ENCODE peak calls at places on chromosomes 5 and 9, in four cellular contexts. One of them, this sample, is unnamed.

GRCh38 chr5:171825046-171825445 is 39.4 kb downstream of the SMIM23 start:
- DNase-seq in left lobe of liver: no peak
- DNase-seq in SJSA1: no peak
- DNase-seq in kidney tubule cell: peak; percentile 85
- DNase-seq in this sample: peak; percentile 3

GRCh38 chr9:32350682-32351081 is 33.8 kb upstream of the ACO1 start:
- DNase-seq in left lobe of liver: no peak
- DNase-seq in SJSA1: no peak
- DNase-seq in kidney tubule cell: peak; percentile 33
- DNase-seq in this sample: peak; percentile 16

GRCh38 chr9:107090218-107090617 is 192.9 kb upstream of the RAD23B start:
- DNase-seq in left lobe of liver: no peak
- DNase-seq in SJSA1: no peak
- DNase-seq in kidney tubule cell: no peak
- DNase-seq in this sample: no peak

GRCh38 chr9:126673689-126674364 is 60.1 kb downstream of the LMX1B start:
- DNase-seq in left lobe of liver: peak; percentile 70
- DNase-seq in SJSA1: no peak
- DNase-seq in kidney tubule cell: no peak
- DNase-seq in this sample: no peak

GRCh38 chr5:53779541-53779981 is 219.1 kb downstream of the NDUFS4 start:
- DNase-seq in left lobe of liver: no peak
- DNase-seq in SJSA1: peak; percentile 89
- DNase-seq in kidney tubule cell: peak; percentile 70
- DNase-seq in this sample: peak; percentile 73

GRCh38 chr5:89303033-89303480 is 420.1 kb upstream of the MEF2C start:
- DNase-seq in left lobe of liver: no peak
- DNase-seq in SJSA1: no peak
- DNase-seq in kidney tubule cell: no peak
- DNase-seq in this sample: no peak

GRCh38 chr9:34079181-34079580 is 30.5 kb upstream of the UBAP2 start:
- DNase-seq in left lobe of liver: no peak
- DNase-seq in SJSA1: no peak
- DNase-seq in kidney tubule cell: peak; percentile 78
- DNase-seq in this sample: no peak

GRCh38 chr5:174425964-174426290 is 298.5 kb upstream of the MSX2 start:
- DNase-seq in left lobe of liver: no peak
- DNase-seq in SJSA1: no peak
- DNase-seq in kidney tubule cell: no peak
- DNase-seq in this sample: no peak

GRCh38 chr5:151615431-151615830 is 24.3 kb upstream of the FAT2 start:
- DNase-seq in left lobe of liver: no peak
- DNase-seq in SJSA1: no peak
- DNase-seq in kidney tubule cell: peak; percentile 79
- DNase-seq in this sample: no peak

GRCh38 chr9:130226112-130226511 is 39.4 kb upstream of the HMCN2 start:
- DNase-seq in left lobe of liver: no peak
- DNase-seq in SJSA1: no peak
- DNase-seq in kidney tubule cell: no peak
- DNase-seq in this sample: no peak

GRCh38 chr9:37801287-37801850 is 772 bp downstream of the DCAF10 start:
- DNase-seq in left lobe of liver: peak; percentile 60
- DNase-seq in SJSA1: no peak
- DNase-seq in kidney tubule cell: peak; percentile 39
- DNase-seq in this sample: peak; percentile 9

GRCh38 chr9:19513671-19514275 is 105.0 kb downstream of the ACER2 start:
- DNase-seq in left lobe of liver: no peak
- DNase-seq in SJSA1: no peak
- DNase-seq in kidney tubule cell: peak; percentile 12
- DNase-seq in this sample: peak; percentile 17

GRCh38 chr9:120344230-120344629 is 235.7 kb downstream of the CDK5RAP2 start:
- DNase-seq in left lobe of liver: no peak
- DNase-seq in SJSA1: no peak
- DNase-seq in kidney tubule cell: peak; percentile 91
- DNase-seq in this sample: peak; percentile 79

This sample was measured in AG10803.